ENCODE peak calls at places on chromosomes 3 and 15, in six cellular contexts. B, Y, L, D, J and P are unnamed samples. For H3K4me1, the result is how much of the 10 kb centered on the place peaks cover.

GRCh38 chr3:146164071-146164470 is 3.1 kb upstream of the PLOD2 start:
- DNase-seq in B (no peak), L (no peak), Y (no peak), D (no peak), J (peak), P (no peak)

GRCh38 chr3:45978348-45978747 is 17.3 kb downstream of the FYCO1 start:
- DNase-seq in J (no peak), D (no peak), L (no peak), Y (no peak), B (no peak), P (no peak)

GRCh38 chr3:16366-16765 is 180.2 kb upstream of the CHL1 start:
- DNase-seq in B (no peak), Y (no peak), L (no peak), J (no peak), D (no peak), P (no peak)

GRCh38 chr15:90419738-90420487 is 31.9 kb downstream of the IQGAP1 start:
- DNase-seq in B (no peak), J (peak), D (no peak), Y (peak), L (no peak), P (no peak)

GRCh38 chr15:35436422-35436821 is 109.5 kb downstream of the DPH6 start:
- DNase-seq in D (no peak), Y (no peak), L (no peak), B (no peak), J (no peak), P (peak)

GRCh38 chr3:99630815-99631214 is 7.6 kb upstream of the COL8A1 start:
- DNase-seq in D (no peak), Y (no peak), J (no peak), B (no peak), L (no peak), P (no peak)

GRCh38 chr3:65810277-65810676 is 228.4 kb downstream of the MAGI1 start:
- DNase-seq in Y (no peak), J (no peak), D (no peak), L (no peak), B (no peak), P (no peak)

GRCh38 chr3:147816770-147817169 is 407.6 kb downstream of the ZIC1 start:
- DNase-seq in Y (peak), J (peak), D (no peak), L (no peak), B (peak), P (no peak)

GRCh38 chr15:74209997-74210573 is 7.5 kb upstream of the STRA6 start:
- DNase-seq in B (no peak), Y (peak), L (no peak), D (no peak), J (no peak), P (no peak)

GRCh38 chr15:65613365-65613764 is 2.4 kb upstream of the INTS14 start:
- DNase-seq in Y (no peak), D (no peak), B (no peak), L (no peak), J (no peak), P (no peak)

GRCh38 chr3:167406876-167407492 is 26.9 kb upstream of the ZBBX start:
- DNase-seq in Y (peak), J (peak), D (peak), B (no peak), L (no peak), P (peak)

GRCh38 chr15:83947156-83947555 is 288.4 kb upstream of the GOLGA6L4 start:
- DNase-seq in J (no peak), D (no peak), B (no peak), Y (no peak), L (no peak), P (no peak)

GRCh38 chr3:124833710-124834332 is 53.3 kb downstream of the ITGB5 start:
- DNase-seq in B (no peak), Y (no peak), J (peak), D (no peak), L (no peak), P (no peak)
- H3K4me1 ChIP-seq in B (half or more), Y (under half), J (half or more), D (under half), L (under half), P (under half)

GRCh38 chr3:107450254-107450653 is 72.5 kb upstream of the BBX start:
- DNase-seq in B (no peak), J (no peak), D (no peak), L (no peak), Y (no peak), P (no peak)
- H3K4me1 ChIP-seq in B (under half), J (under half), D (under half), L (under half), Y (under half), P (under half)

DNA sequence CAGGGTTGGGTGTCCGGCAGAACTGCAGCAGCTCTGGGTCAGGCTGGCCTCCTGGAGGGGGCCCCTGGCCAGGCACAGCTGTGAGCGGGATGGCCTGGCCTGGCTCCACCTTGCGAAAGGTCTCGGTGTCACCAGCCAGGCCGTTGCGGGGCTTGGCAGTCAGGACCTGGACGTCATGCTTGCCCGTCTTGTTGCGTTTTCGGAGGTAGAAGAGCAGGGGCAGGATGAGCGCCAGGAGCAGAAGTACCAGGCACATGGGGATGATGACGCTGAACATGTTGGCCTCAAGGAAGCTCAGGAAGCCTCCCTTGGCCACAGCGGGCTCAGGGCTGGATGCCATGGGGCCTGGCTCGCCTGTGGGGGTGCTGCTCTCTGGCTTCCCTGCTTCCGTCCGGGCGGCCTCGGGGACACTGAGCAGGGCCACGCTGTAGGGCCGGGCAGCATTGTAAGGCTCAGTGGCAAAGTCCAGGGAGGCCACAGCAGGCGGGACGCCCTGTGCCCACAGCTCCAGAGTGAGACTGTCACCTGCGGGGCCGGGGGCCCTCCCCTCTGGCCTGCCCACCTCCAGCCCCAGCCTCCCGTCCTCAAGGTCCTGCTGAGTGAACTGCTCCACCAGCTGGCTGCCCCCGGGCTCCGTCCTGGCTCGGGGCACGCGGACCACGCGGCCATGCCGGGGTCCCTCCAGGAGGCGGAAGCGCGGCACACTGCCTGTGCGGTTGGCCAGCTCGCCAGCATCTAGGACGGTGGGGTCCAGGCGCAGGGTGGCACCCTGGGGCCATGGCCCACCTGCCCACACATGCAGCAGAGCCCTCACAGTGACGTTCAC is 28.1 kb downstream of the SNX33 start:
- DNase-seq in D (no peak), J (no peak), B (no peak), Y (no peak), L (no peak), P (no peak)
- H3K4me1 ChIP-seq in D (under half), J (under half), B (half or more), Y (under half), L (under half), P (under half)

GRCh38 chr15:42577514-42578031 is 2.2 kb downstream of the STARD9 start:
- DNase-seq in L (no peak), Y (peak), J (no peak), D (no peak), B (no peak), P (no peak)

GRCh38 chr15:42576776-42577175 is 1.4 kb downstream of the STARD9 start:
- DNase-seq in L (no peak), Y (no peak), J (no peak), D (no peak), B (no peak), P (no peak)

GRCh38 chr15:42578984-42579537 is 3.7 kb downstream of the STARD9 start:
- DNase-seq in D (no peak), B (no peak), L (no peak), J (no peak), Y (no peak), P (no peak)

GRCh38 chr15:42576040-42576594 is 711 bp downstream of the STARD9 start:
- DNase-seq in Y (no peak), D (no peak), L (no peak), J (no peak), B (no peak), P (no peak)

GRCh38 chr15:42575188-42576039 is at the start of gene STARD9:
- DNase-seq in L (peak), D (peak), Y (peak), B (peak), J (peak), P (peak)
- H3K4me1 ChIP-seq in L (under half), D (under half), Y (under half), B (half or more), J (under half), P (under half)

GRCh38 chr3:29695905-29696238 is 415.0 kb downstream of the RBMS3 start:
- DNase-seq in Y (no peak), D (no peak), J (no peak), B (no peak), L (no peak), P (no peak)

GRCh38 chr3:29694331-29694730 is 413.5 kb downstream of the RBMS3 start:
- DNase-seq in Y (no peak), D (no peak), B (no peak), J (no peak), L (no peak), P (no peak)

GRCh38 chr3:29695201-29695904 is 414.5 kb downstream of the RBMS3 start:
- DNase-seq in B (no peak), L (no peak), Y (peak), D (no peak), J (peak), P (no peak)

GRCh38 chr3:29693863-29694262 is 413.0 kb downstream of the RBMS3 start:
- DNase-seq in Y (peak), D (peak), J (peak), B (no peak), L (no peak), P (peak)

DNA sequence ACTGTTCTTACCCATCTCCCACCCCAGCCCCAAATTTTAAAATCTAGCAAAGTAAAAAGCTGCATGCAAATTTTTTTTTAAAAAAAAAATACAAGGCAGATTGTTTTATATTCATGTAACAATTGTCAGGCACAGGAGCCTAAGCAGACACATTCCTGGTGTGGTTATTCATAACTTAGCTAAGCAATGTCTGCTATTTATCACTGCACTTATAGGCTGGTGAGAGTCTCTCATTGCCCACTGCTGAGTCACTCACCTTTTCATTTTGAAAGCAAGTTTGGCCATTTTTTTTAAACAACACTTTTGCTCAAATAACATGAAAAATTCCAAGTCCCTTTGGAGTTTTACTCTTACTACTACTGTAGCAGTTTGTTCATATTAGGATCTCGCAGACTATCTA is 413.9 kb downstream of the RBMS3 start:
- DNase-seq in D (no peak), J (peak), L (no peak), Y (peak), B (no peak), P (peak)
- H3K4me1 ChIP-seq in D (under half), J (half or more), L (under half), Y (under half), B (half or more), P (under half)

GRCh38 chr3:150603888-150604319 is 783 bp downstream of the SELENOT start:
- DNase-seq in J (no peak), L (no peak), Y (peak), D (peak), B (no peak), P (peak)
- H3K4me1 ChIP-seq in J (under half), L (half or more), Y (under half), D (under half), B (half or more), P (half or more)

DNA sequence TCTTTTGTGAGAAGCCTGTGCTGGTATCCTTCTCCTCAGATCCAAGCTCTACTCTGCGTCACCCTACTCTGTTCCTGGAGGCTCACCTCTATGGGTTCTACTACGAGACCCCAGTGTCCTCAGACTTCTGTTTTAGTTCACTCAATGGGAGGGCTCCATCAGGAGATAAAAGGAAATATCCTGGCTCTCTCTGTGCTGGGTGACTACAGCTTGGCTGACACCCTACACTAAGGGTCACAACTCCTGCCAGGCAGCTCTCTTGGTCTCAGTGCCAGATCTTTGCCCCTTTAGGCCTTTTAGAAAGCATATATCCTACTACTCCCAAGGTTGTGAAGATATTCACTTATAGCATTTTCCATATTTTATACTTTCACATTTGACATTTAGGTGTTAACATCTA is 46.5 kb downstream of the SPG11 start:
- DNase-seq in Y (no peak), B (no peak), D (no peak), L (no peak), J (no peak), P (no peak)
- H3K4me1 ChIP-seq in Y (under half), B (under half), D (under half), L (under half), J (under half), P (under half)

GRCh38 chr3:73674280-73674679 is 49.5 kb upstream of the PDZRN3 start:
- DNase-seq in L (no peak), Y (peak), B (no peak), J (no peak), D (peak), P (peak)
- H3K4me1 ChIP-seq in L (under half), Y (under half), B (under half), J (under half), D (under half), P (half or more)

GRCh38 chr3:194307849-194308248 is 43.3 kb downstream of the CPN2 start:
- DNase-seq in J (no peak), L (peak), Y (no peak), D (no peak), B (no peak), P (no peak)

GRCh38 chr3:194306109-194306686 is 44.9 kb downstream of the CPN2 start:
- DNase-seq in Y (no peak), D (no peak), J (no peak), B (no peak), L (peak), P (no peak)

GRCh38 chr3:194308635-194309213 is 42.4 kb downstream of the CPN2 start:
- DNase-seq in D (no peak), Y (no peak), L (peak), B (no peak), J (no peak), P (no peak)

GRCh38 chr3:194305356-194306108 is 45.6 kb downstream of the CPN2 start:
- DNase-seq in J (no peak), L (peak), D (no peak), B (no peak), Y (no peak), P (peak)

GRCh38 chr3:194306771-194307640 is 44.1 kb downstream of the CPN2 start:
- DNase-seq in J (no peak), L (peak), Y (no peak), D (no peak), B (no peak), P (no peak)
- H3K4me1 ChIP-seq in J (under half), L (under half), Y (under half), D (under half), B (under half), P (under half)

GRCh38 chr3:184564685-184565385 is 3.2 kb downstream of the EPHB3 start:
- DNase-seq in L (peak), J (no peak), D (no peak), Y (no peak), B (no peak), P (no peak)
- H3K4me1 ChIP-seq in L (half or more), J (under half), D (half or more), Y (under half), B (under half), P (under half)